ENCODE peak calls at places on chromosomes 16 and 17, in seven cellular contexts. One of them, this sample, is unnamed.
A peak's percentile ranks its signal among the peaks of the same experiment; 100 is the strongest.

GRCh38 chr17:51703364-51704341 is 443.3 kb downstream of the UTP18 start:
- DNase-seq in left lung: no peak
- DNase-seq in thoracic aorta: peak; percentile 18
- DNase-seq in transverse colon: no peak
- DNase-seq in A549: no peak
- DNase-seq in esophagus muscularis mucosa: no peak
- DNase-seq in choroid plexus epithelial cell: no peak
- DNase-seq in this sample: peak; percentile 14

GRCh38 chr17:41920580-41920955 is 1.8 kb upstream of the ACLY start:
- DNase-seq in transverse colon: no peak
- DNase-seq in A549: no peak
- DNase-seq in choroid plexus epithelial cell: no peak
- DNase-seq in thoracic aorta: no peak
- DNase-seq in left lung: no peak
- DNase-seq in esophagus muscularis mucosa: no peak
- DNase-seq in this sample: no peak

GRCh38 chr17:3732171-3732570 is 8.5 kb downstream of the HASPIN start:
- DNase-seq in transverse colon: peak; percentile 49
- DNase-seq in thoracic aorta: no peak
- DNase-seq in A549: peak; percentile 46
- DNase-seq in choroid plexus epithelial cell: peak; percentile 63
- DNase-seq in esophagus muscularis mucosa: no peak
- DNase-seq in left lung: no peak
- DNase-seq in this sample: peak; percentile 25

GRCh38 chr16:47887496-47887895 is 268.3 kb downstream of the ABCC12 start:
- DNase-seq in choroid plexus epithelial cell: peak; percentile 16
- DNase-seq in A549: peak; percentile 27
- DNase-seq in thoracic aorta: no peak
- DNase-seq in transverse colon: no peak
- DNase-seq in esophagus muscularis mucosa: no peak
- DNase-seq in left lung: no peak
- DNase-seq in this sample: peak; percentile 35

GRCh38 chr16:84407588-84408313 is 39.4 kb downstream of the ATP2C2 start:
- DNase-seq in transverse colon: no peak
- DNase-seq in thoracic aorta: no peak
- DNase-seq in choroid plexus epithelial cell: no peak
- DNase-seq in esophagus muscularis mucosa: no peak
- DNase-seq in left lung: no peak
- DNase-seq in A549: no peak
- DNase-seq in this sample: no peak

GRCh38 chr17:38507921-38508569 is 79.8 kb downstream of the ARHGAP23 start:
- DNase-seq in thoracic aorta: no peak
- DNase-seq in A549: no peak
- DNase-seq in choroid plexus epithelial cell: no peak
- DNase-seq in transverse colon: no peak
- DNase-seq in left lung: no peak
- DNase-seq in esophagus muscularis mucosa: no peak
- DNase-seq in this sample: no peak

GRCh38 chr17:5662409-5663150 is 78.3 kb upstream of the NLRP1 start:
- DNase-seq in choroid plexus epithelial cell: no peak
- DNase-seq in esophagus muscularis mucosa: no peak
- DNase-seq in left lung: no peak
- DNase-seq in thoracic aorta: no peak
- DNase-seq in A549: no peak
- DNase-seq in transverse colon: no peak
- DNase-seq in this sample: no peak

GRCh38 chr16:84308120-84308519 is 13.4 kb downstream of the WFDC1 start:
- DNase-seq in thoracic aorta: no peak
- DNase-seq in A549: peak; percentile 64
- DNase-seq in transverse colon: peak; percentile 66
- DNase-seq in left lung: no peak
- DNase-seq in choroid plexus epithelial cell: peak; percentile 36
- DNase-seq in esophagus muscularis mucosa: no peak
- DNase-seq in this sample: peak; percentile 51

GRCh38 chr17:28717578-28718316 is at the start of gene RAB34:
- DNase-seq in transverse colon: peak; percentile 56
- DNase-seq in esophagus muscularis mucosa: peak; percentile 95
- DNase-seq in thoracic aorta: peak; percentile 47
- DNase-seq in A549: peak; percentile 90
- DNase-seq in choroid plexus epithelial cell: peak; percentile 83
- DNase-seq in left lung: peak; percentile 85
- DNase-seq in this sample: peak; percentile 91

GRCh38 chr17:82267575-82268379 is 5.7 kb downstream of the CSNK1D start:
- DNase-seq in thoracic aorta: peak; percentile 87
- DNase-seq in choroid plexus epithelial cell: peak; percentile 98
- DNase-seq in transverse colon: peak; percentile 92
- DNase-seq in esophagus muscularis mucosa: peak; percentile 98
- DNase-seq in left lung: peak; percentile 93
- DNase-seq in A549: peak; percentile 97
- DNase-seq in this sample: peak; percentile 94

GRCh38 chr17:76506408-76507328 is 5.4 kb upstream of the RHBDF2 start:
- DNase-seq in left lung: peak; percentile 82
- DNase-seq in choroid plexus epithelial cell: peak; percentile 67
- DNase-seq in transverse colon: peak; percentile 90
- DNase-seq in esophagus muscularis mucosa: no peak
- DNase-seq in A549: peak; percentile 71
- DNase-seq in thoracic aorta: peak; percentile 51
- DNase-seq in this sample: peak; percentile 68

GRCh38 chr16:19583665-19584300 is 28.3 kb downstream of the VPS35L start:
- DNase-seq in left lung: no peak
- DNase-seq in choroid plexus epithelial cell: peak; percentile 83
- DNase-seq in transverse colon: peak; percentile 19
- DNase-seq in thoracic aorta: no peak
- DNase-seq in esophagus muscularis mucosa: no peak
- DNase-seq in A549: peak; percentile 68
- DNase-seq in this sample: peak; percentile 71

GRCh38 chr17:81264640-81265039 is 25.5 kb downstream of the NDUFAF8 start:
- DNase-seq in A549: no peak
- DNase-seq in thoracic aorta: no peak
- DNase-seq in left lung: no peak
- DNase-seq in choroid plexus epithelial cell: no peak
- DNase-seq in transverse colon: no peak
- DNase-seq in esophagus muscularis mucosa: no peak
- DNase-seq in this sample: no peak

GRCh38 chr16:4091638-4092037 is 24.6 kb downstream of the ADCY9 start:
- DNase-seq in esophagus muscularis mucosa: no peak
- DNase-seq in left lung: peak; percentile 59
- DNase-seq in A549: no peak
- DNase-seq in transverse colon: peak; percentile 2
- DNase-seq in thoracic aorta: no peak
- DNase-seq in choroid plexus epithelial cell: no peak
- DNase-seq in this sample: no peak

DNA sequence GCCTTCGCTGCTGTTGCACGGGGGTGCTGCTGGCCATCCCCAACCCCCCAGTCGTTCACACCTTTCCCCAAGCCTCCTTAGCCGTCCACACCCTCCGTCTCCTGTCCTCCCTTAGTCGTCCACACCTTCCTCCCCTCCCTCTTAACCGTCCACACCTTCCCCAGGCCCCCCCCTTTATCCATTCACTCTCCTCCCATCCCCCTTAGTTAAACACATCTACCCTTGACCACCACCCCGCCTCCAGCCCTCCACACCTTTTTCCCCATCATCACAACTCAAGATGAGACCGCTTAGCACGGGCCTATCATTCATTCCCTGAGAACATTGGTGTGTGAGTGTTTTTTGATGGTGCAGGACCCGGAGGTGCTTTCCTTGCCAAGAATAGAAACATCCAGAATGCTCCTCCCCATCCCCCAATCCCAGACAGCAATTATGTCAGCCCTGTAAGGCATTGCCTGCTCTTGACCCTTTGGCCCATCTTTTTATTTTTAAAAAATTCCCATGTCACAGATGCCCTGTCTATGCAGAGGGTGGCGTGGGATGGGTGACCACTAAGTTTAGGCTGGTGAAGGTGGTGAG is 1.4 kb downstream of the TENT4B start:
- DNase-seq in esophagus muscularis mucosa: no peak
- DNase-seq in A549: peak; percentile 16
- DNase-seq in choroid plexus epithelial cell: peak; percentile 40
- DNase-seq in left lung: no peak
- DNase-seq in thoracic aorta: no peak
- DNase-seq in transverse colon: peak; percentile 15
- DNase-seq in this sample: no peak
- H3K4me3 ChIP-seq in esophagus muscularis mucosa: peak overlapping the region; percentile 65
- H3K4me3 ChIP-seq in A549: peak overlapping the region; percentile 71
- H3K4me3 ChIP-seq in choroid plexus epithelial cell: peak overlapping the region; percentile 77
- H3K4me3 ChIP-seq in left lung: peak overlapping the region; percentile 90
- H3K4me3 ChIP-seq in thoracic aorta: peak overlapping the region; percentile 82
- H3K4me3 ChIP-seq in transverse colon: peak overlapping the region; percentile 88
- H3K4me3 ChIP-seq in this sample: peak overlapping the region; percentile 76

DNA sequence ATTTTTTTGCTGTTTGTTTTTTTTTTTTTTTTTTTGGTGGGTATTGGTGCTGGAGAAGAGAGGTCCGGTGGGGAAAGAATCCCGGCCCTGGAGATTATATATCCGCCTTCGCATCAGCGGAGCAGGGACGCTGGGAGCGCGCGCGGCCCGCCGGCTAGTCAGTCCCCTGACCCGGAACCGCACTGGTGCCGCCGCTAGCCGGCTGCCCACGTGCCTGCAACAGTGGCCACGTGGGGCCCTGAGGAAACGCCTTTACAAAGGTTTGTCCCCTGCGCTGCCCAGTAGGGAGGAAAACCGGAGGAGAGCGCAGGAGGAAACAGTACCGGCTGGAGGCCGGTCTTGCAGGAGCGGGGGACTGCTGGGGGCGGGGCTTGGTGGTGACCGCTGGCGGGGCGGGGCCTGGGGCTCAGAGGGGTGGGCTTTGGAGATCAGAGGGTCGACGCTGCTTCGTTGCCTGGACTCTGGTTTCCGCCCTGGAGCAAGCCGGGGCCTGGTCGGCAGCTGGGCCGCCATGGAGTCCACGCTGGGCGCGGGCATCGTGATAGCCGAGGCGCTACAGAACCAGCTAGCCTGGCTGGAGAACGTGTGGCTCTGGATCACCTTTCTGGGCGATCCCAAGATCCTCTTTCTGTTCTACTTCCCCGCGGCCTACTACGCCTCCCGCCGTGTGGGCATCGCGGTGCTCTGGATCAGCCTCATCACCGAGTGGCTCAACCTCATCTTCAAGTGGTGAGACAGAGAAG is at the start of gene G6PC3:
- DNase-seq in A549: peak; percentile 99
- DNase-seq in choroid plexus epithelial cell: peak; percentile 99
- DNase-seq in left lung: peak; percentile 96
- DNase-seq in esophagus muscularis mucosa: peak; percentile 97
- DNase-seq in thoracic aorta: peak; percentile 80
- DNase-seq in transverse colon: peak; percentile 96
- DNase-seq in this sample: peak; percentile 98
- TF ChIP-seq CTCF in A549: no peak
- TF ChIP-seq CTCF in choroid plexus epithelial cell: no peak
- TF ChIP-seq CTCF in left lung: no peak
- TF ChIP-seq CTCF in esophagus muscularis mucosa: peak; percentile 23
- TF ChIP-seq CTCF in thoracic aorta: no peak
- TF ChIP-seq CTCF in transverse colon: no peak
- TF ChIP-seq CTCF in this sample: no peak

DNA sequence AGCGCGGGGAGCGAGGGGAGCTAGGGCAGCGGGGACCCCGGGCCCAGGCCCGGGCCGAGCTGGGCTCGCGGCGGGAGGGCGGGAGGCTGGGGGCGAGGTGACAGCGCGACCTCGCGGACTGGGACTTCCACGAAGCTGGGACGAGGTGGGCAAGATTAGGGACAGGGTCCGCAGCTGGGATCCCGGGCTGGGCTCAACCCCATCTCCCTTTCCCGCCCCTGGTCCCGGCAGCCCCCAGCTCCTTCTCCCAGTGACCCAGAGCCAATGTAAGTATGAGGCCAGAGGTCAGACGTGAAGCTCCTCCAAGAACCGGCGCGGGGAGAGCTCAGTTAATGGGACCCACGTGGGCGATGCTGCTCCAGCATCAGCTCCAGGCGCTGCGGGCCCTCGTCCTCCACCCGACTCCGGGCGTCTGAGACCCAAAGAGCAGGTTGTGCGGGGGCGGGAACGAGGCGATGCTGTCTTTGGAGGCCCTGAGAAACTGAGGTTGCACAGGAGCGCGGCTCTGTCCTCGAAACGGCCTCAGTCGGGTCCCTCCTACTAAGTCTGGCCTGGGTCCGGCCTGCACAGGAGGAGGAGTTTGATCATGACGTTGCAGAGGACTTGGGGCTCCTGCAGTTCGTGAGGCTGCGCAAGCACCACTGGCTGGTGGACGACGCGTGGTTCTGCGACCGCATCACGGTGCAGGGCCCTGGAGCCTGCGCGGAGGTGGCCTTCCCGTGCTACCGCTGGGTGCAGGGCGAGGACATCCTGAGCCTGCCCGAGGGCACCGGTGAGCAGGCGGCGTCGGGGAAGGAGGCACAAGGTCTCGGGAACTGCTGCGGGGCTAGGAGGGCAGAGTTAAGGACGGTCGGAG is 635 bp downstream of the ALOX12 start:
- DNase-seq in A549: no peak
- DNase-seq in left lung: no peak
- DNase-seq in esophagus muscularis mucosa: no peak
- DNase-seq in thoracic aorta: no peak
- DNase-seq in transverse colon: no peak
- DNase-seq in choroid plexus epithelial cell: no peak
- DNase-seq in this sample: no peak
- H3K4me3 ChIP-seq in A549: no peak overlapping the region
- H3K4me3 ChIP-seq in left lung: peak overlapping the region; percentile 13
- H3K4me3 ChIP-seq in esophagus muscularis mucosa: peak overlapping the region; percentile 47
- H3K4me3 ChIP-seq in thoracic aorta: peak overlapping the region; percentile 70
- H3K4me3 ChIP-seq in transverse colon: peak overlapping the region; percentile 7
- H3K4me3 ChIP-seq in choroid plexus epithelial cell: peak overlapping the region; percentile 36
- H3K4me3 ChIP-seq in this sample: no peak overlapping the region

DNA sequence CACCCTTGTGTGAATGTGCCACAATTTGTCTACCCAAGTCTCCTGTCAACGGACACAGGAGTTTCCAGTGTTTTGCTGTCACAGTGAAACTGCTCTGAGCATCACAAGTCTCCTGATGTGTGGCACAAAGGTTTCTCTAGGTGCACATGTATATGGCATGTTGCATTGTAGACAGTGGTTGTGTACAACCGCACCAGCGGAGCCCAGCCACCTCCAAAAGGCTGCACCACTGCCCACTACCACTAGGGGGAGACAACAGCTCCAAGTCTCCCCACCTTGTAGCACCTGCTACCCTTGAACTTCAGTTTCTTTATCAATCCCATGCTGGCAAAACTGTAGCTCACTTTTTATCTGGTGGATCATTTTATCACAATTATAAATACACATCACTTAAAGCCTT is 95.5 kb upstream of the ZNF469 start:
- DNase-seq in choroid plexus epithelial cell: no peak
- DNase-seq in A549: peak; percentile 68
- DNase-seq in transverse colon: no peak
- DNase-seq in esophagus muscularis mucosa: no peak
- DNase-seq in left lung: no peak
- DNase-seq in thoracic aorta: no peak
- DNase-seq in this sample: peak; percentile 60
- TF ChIP-seq CTCF in choroid plexus epithelial cell: peak; percentile 63
- TF ChIP-seq CTCF in A549: peak; percentile 32
- TF ChIP-seq CTCF in transverse colon: peak; percentile 59
- TF ChIP-seq CTCF in esophagus muscularis mucosa: peak; percentile 76
- TF ChIP-seq CTCF in left lung: no peak
- TF ChIP-seq CTCF in thoracic aorta: no peak
- TF ChIP-seq CTCF in this sample: peak; percentile 95